ENCODE peak calls at places on chromosome 1, in ten cellular contexts. V is Peyer's patch, M is hepatocyte, I is pancreas, B is heart right ventricle, H is upper lobe of left lung, Z is body of pancreas, G is keratinocyte, J is adrenal gland, K is tibial artery. F is an unnamed sample. For H3K4me1, the result is how much of the 10 kb centered on the place peaks cover.

GRCh38 chr1:206513312-206514111 is 6.2 kb downstream of the RASSF5 start:
- DNase-seq in V (peak), M (peak), I (peak), B (peak), H (peak), Z (peak), G (peak), J (peak), K (peak), F (peak)

GRCh38 chr1:155976062-155976912 is 2.1 kb downstream of the ARHGEF2 start:
- DNase-seq in V (peak), M (peak), I (no peak), B (peak), H (peak), Z (peak), G (no peak), J (no peak), K (peak), F (no peak)

GRCh38 chr1:100353988-100354387 is 1.7 kb downstream of the CDC14A start:
- DNase-seq in V (no peak), M (peak), I (no peak), B (no peak), H (no peak), Z (no peak), G (no peak), J (no peak), K (no peak), F (no peak)

GRCh38 chr1:155277896-155278688 is 829 bp downstream of the HCN3 start:
- DNase-seq in V (peak), M (peak), I (peak), B (peak), H (peak), Z (peak), G (no peak), J (peak), K (peak), F (no peak)

GRCh38 chr1:72670902-72671301 is 388.6 kb upstream of the NEGR1 start:
- DNase-seq in V (no peak), M (no peak), I (no peak), B (no peak), H (no peak), Z (no peak), G (no peak), J (no peak), K (no peak), F (no peak)

GRCh38 chr1:228100822-228101613 is 2.1 kb downstream of the C1orf35 start:
- DNase-seq in V (no peak), M (no peak), I (peak), B (no peak), H (no peak), Z (peak), G (no peak), J (no peak), K (no peak), F (no peak)

GRCh38 chr1:107494061-107494460 is 353.2 kb downstream of the NTNG1 start:
- DNase-seq in V (no peak), M (no peak), I (no peak), B (no peak), H (no peak), Z (no peak), G (no peak), J (no peak), K (no peak), F (no peak)

GRCh38 chr1:71908871-71909390 is 373.4 kb downstream of the NEGR1 start:
- DNase-seq in V (no peak), M (no peak), I (no peak), B (no peak), H (no peak), Z (no peak), G (no peak), J (no peak), K (no peak), F (no peak)

GRCh38 chr1:183159960-183160359 is 26.1 kb upstream of the LAMC2 start:
- DNase-seq in V (no peak), M (peak), I (peak), B (no peak), H (peak), Z (peak), G (peak), J (no peak), K (no peak), F (peak)

DNA sequence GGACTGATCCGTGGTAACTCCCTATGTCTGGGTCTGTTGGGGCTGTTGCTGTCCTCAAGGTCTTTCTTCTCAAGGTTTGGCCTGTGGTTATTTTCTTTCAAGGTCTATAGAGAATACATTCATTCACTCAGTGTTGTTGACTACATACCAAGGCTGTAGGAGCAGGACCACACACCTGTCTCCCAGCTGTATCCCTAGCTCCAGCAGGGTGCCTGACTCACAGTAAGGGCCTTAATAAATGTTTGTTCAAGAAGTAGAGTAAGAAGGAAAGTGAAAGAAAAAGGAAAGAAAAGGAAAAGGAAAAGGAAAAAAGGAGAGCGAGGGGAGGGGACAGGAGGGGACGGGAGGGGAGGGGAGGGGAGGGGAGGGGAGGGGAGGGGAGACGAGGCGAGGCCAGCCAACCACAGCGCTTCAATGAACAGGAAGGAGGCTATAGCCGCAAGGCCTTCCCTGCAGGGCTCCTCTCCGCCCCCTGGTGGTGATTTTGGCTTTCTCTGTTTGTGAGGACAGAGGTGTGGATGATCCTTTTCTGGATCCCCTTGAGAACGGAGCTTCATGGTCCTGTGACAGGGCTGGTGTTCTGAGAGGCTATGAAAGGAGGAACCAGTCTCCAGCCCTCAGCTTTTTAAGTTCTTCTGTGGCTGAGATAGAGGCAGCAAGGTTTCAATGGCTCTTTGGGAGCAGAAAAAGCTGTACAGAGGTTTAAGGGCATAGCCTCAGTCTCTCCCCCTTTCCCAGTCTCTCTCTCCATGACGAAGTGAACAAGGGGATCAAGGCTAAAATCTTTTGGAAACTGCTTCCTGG is 30.6 kb upstream of the LCE5A start:
- DNase-seq in V (peak), M (no peak), I (peak), B (no peak), H (peak), Z (peak), G (no peak), J (peak), K (no peak), F (no peak)
- TF ChIP-seq CTCF in V (no peak), M (no peak), I (peak), B (peak), H (no peak), Z (peak), G (peak), J (peak), K (no peak), F (peak)

DNA sequence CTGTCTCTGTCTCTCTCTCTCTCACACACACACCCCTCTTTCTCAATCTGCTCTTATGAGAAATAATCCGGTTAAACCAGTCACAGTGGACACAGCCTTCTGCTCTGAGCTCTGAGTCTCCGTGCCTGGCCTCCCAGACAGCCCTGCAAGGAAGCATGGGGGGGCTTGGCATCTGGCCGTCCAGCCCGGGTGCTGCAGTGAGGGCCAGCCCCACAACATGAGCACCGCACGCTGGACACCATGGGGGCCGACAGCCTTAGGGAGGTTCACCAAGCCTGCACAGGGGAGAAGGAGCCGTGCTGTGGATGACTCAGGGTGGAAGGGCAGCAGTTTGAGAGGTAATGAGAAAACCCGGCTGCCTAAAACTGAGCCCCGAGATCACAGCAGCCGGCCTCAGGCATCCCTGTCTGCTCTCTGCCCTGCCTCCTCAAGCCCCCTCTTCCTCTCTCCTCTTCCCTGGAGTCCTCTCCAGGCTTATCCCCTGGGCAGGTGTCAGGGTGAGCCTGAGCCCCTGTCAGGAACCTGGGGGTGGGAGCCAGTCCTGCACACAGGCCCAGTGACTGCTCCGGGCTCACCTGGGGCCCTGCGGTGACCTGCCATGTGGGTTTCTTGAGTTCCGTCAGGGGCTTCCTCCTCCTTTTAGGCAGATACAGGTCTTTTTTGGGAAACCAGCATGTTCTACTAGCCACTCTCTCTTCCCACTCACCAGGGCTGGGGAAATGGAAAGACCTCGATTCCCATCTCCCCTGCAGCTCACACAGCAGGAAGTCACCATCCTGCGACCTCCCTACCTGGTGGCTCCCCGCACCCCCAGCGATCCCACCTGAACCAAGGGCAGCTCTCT is 92.8 kb downstream of the ITPKB start:
- DNase-seq in V (no peak), M (peak), I (no peak), B (no peak), H (no peak), Z (no peak), G (no peak), J (no peak), K (no peak), F (no peak)
- H3K4me1 ChIP-seq in V (under half), M (under half), I (under half), B (half or more), H (under half), Z (under half), G (under half), J (under half), K (under half), F (under half)

DNA sequence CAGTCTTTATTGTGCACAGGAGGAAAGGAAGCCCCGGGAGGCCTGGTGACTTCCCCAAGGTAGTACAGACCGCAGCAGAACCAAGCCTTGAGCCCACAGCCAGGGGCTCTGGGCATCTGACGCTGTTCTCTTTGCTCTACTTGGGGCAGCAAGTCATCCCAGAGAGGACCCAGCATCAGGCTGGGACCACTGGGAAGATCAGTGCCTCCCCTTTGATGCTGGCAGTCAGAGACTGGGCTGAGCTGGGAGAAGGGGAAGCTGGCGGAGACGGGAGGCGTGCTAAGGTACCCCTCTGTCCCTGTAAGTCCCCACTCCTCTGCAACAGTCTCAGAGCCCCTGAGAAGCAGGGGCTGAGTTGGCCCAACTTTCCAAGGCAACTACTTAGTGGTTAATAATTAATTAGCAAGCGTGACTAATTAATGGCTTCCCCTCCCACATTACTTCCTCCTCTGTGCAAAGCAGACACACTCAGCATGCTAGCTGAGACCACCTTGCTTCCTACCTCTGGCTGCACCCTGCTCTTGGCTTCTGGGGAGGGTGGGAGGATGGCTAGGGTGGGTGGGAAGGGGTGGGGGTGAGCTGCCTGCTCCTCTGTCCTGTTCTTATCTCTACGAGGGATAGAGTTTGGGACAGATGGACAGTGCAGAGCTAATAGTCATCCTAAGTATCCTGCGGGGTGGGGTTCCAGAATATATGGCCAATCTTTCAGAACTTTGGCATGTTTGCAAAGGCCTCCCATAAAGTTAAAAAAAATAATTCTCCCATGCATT is 1.3 kb downstream of the INAVA start:
- DNase-seq in V (no peak), M (peak), I (no peak), B (no peak), H (no peak), Z (no peak), G (no peak), J (no peak), K (no peak), F (no peak)
- H3K4me3 ChIP-seq in V (peak), M (peak), I (peak), B (no peak), H (peak), Z (peak), G (peak), J (no peak), K (no peak), F (peak)

GRCh38 chr1:166166701-166167394 is at the start of gene FAM78B:
- DNase-seq in V (peak), M (peak), I (peak), B (peak), H (peak), Z (peak), G (no peak), J (peak), K (peak), F (peak)
- TF ChIP-seq CTCF in V (no peak), M (no peak), I (no peak), B (no peak), H (no peak), Z (peak), G (no peak), J (no peak), K (no peak), F (peak)

GRCh38 chr1:234543442-234544093 is 64.6 kb upstream of the TARBP1 start:
- DNase-seq in V (no peak), M (no peak), I (peak), B (peak), H (no peak), Z (peak), G (no peak), J (peak), K (no peak), F (no peak)

GRCh38 chr1:234546890-234547788 is 62.8 kb downstream of the IRF2BP2 start:
- DNase-seq in V (no peak), M (no peak), I (no peak), B (no peak), H (no peak), Z (no peak), G (no peak), J (no peak), K (no peak), F (no peak)

GRCh38 chr1:234544094-234544579 is 65.2 kb upstream of the TARBP1 start:
- DNase-seq in V (no peak), M (peak), I (peak), B (peak), H (peak), Z (peak), G (no peak), J (peak), K (peak), F (no peak)

GRCh38 chr1:234546387-234546704 is 63.6 kb downstream of the IRF2BP2 start:
- DNase-seq in V (no peak), M (no peak), I (peak), B (no peak), H (no peak), Z (no peak), G (no peak), J (no peak), K (no peak), F (no peak)

GRCh38 chr1:234545512-234546386 is 64.2 kb downstream of the IRF2BP2 start:
- DNase-seq in V (no peak), M (peak), I (peak), B (no peak), H (no peak), Z (peak), G (no peak), J (peak), K (no peak), F (no peak)
- H3K4me1 ChIP-seq in V (under half), M (under half), I (under half), B (under half), H (under half), Z (under half), G (under half), J (under half), K (under half), F (under half)

GRCh38 chr1:159007734-159008133 is 2.0 kb upstream of the IFI16 start:
- DNase-seq in V (no peak), M (no peak), I (no peak), B (no peak), H (no peak), Z (no peak), G (no peak), J (no peak), K (no peak), F (no peak)

GRCh38 chr1:159009704-159010361 is at the start of gene IFI16:
- DNase-seq in V (peak), M (peak), I (no peak), B (peak), H (peak), Z (no peak), G (peak), J (peak), K (no peak), F (no peak)

GRCh38 chr1:159010398-159010797 is 691 bp downstream of the IFI16 start:
- DNase-seq in V (no peak), M (no peak), I (no peak), B (no peak), H (no peak), Z (no peak), G (no peak), J (no peak), K (no peak), F (no peak)

GRCh38 chr1:159008744-159009188 is 941 bp upstream of the IFI16 start:
- DNase-seq in V (peak), M (no peak), I (no peak), B (no peak), H (peak), Z (no peak), G (no peak), J (peak), K (no peak), F (no peak)

GRCh38 chr1:159009287-159009686 is 420 bp upstream of the IFI16 start:
- DNase-seq in V (no peak), M (no peak), I (no peak), B (no peak), H (no peak), Z (no peak), G (no peak), J (no peak), K (no peak), F (no peak)
- H3K4me3 ChIP-seq in V (peak), M (no peak), I (no peak), B (peak), H (peak), Z (no peak), G (no peak), J (no peak), K (peak), F (peak)

GRCh38 chr1:8765253-8765652 is 52.2 kb downstream of the RERE start:
- DNase-seq in V (no peak), M (no peak), I (no peak), B (no peak), H (no peak), Z (no peak), G (no peak), J (no peak), K (no peak), F (no peak)

GRCh38 chr1:8767006-8767405 is 50.4 kb downstream of the RERE start:
- DNase-seq in V (no peak), M (no peak), I (no peak), B (no peak), H (no peak), Z (no peak), G (no peak), J (no peak), K (no peak), F (no peak)

GRCh38 chr1:8764301-8764937 is 53.0 kb downstream of the RERE start:
- DNase-seq in V (no peak), M (no peak), I (no peak), B (no peak), H (no peak), Z (no peak), G (no peak), J (no peak), K (no peak), F (no peak)

GRCh38 chr1:8763888-8764287 is 53.6 kb downstream of the RERE start:
- DNase-seq in V (no peak), M (no peak), I (no peak), B (peak), H (no peak), Z (no peak), G (no peak), J (no peak), K (no peak), F (no peak)
- TF ChIP-seq CTCF in V (no peak), M (no peak), I (no peak), B (no peak), H (no peak), Z (no peak), G (peak), J (no peak), K (no peak), F (no peak)

F was measured in RWPE2.